ENCODE peak calls at places on chromosomes 3 and 15, in four cellular contexts. X is IMR-90, O is K562, G is keratinocyte. J is an unnamed sample.
A peak's percentile ranks its signal among the peaks of the same experiment; 100 is the strongest.

GRCh38 chr3:14322667-14323295 is 79.6 kb upstream of the SLC6A6 start:
- DNase-seq in X (no peak), O (no peak), G (no peak), J (no peak)

GRCh38 chr15:53539878-53540277 is 219.6 kb downstream of the WDR72 start:
- DNase-seq in X (no peak), O (no peak), G (no peak), J (no peak)

GRCh38 chr15:35061171-35062163 is 23.6 kb downstream of the NANOGP8 start:
- DNase-seq in X (no peak), O (no peak), G (no peak), J (no peak)

GRCh38 chr15:41487376-41487775 is 6.3 kb upstream of the ITPKA start:
- DNase-seq in X (no peak), O (no peak), G (no peak), J (no peak)

GRCh38 chr3:32435911-32436815 is 44.5 kb downstream of the CMTM7 start:
- DNase-seq in X (no peak), O (no peak), G (no peak), J (no peak)

GRCh38 chr15:39153718-39154117 is 427.2 kb upstream of the THBS1 start:
- DNase-seq in X (peak; percentile 15), O (no peak), G (no peak), J (no peak)

GRCh38 chr3:65342084-65342683 is 654.4 kb upstream of the ADAMTS9 start:
- DNase-seq in X (peak; percentile 55), O (peak; percentile 62), G (no peak), J (peak; percentile 60)

GRCh38 chr15:36484038-36484778 is 95.2 kb upstream of the CDIN1 start:
- DNase-seq in X (peak; percentile 87), O (no peak), G (no peak), J (no peak)

GRCh38 chr3:107198522-107199271 is 178.5 kb upstream of the CCDC54 start:
- DNase-seq in X (peak; percentile 50), O (no peak), G (no peak), J (peak; percentile 22)

GRCh38 chr3:141421639-141422319 is 53.5 kb downstream of the ZBTB38 start:
- DNase-seq in X (peak; percentile 97), O (no peak), G (no peak), J (no peak)

GRCh38 chr3:77686560-77686959 is 646.7 kb downstream of the ROBO2 start:
- DNase-seq in X (no peak), O (no peak), G (no peak), J (no peak)

GRCh38 chr3:13850161-13850945 is 29.5 kb downstream of the WNT7A start:
- DNase-seq in X (no peak), O (no peak), G (peak; percentile 99), J (no peak)

GRCh38 chr15:85411992-85412538 is 31.7 kb downstream of the AKAP13 start:
- DNase-seq in X (peak; percentile 75), O (no peak), G (no peak), J (no peak)

GRCh38 chr15:73338606-73339388 is 30.0 kb downstream of the HCN4 start:
- DNase-seq in X (no peak), O (no peak), G (no peak), J (no peak)
- H3K9me1 ChIP-seq in X (no peaks in the 10 kb centered on the region), O (no peaks in the 10 kb centered on the region), G (no peaks in the 10 kb centered on the region), J (no peaks in the 10 kb centered on the region)

GRCh38 chr15:99658000-99658399 is 75.2 kb downstream of the LYSMD4 start:
- DNase-seq in X (no peak), O (no peak), G (no peak), J (peak; percentile 7)
- H3K9me1 ChIP-seq in X (no peaks in the 10 kb centered on the region), O (no peaks in the 10 kb centered on the region), G (no peaks in the 10 kb centered on the region), J (no peaks in the 10 kb centered on the region)

DNA sequence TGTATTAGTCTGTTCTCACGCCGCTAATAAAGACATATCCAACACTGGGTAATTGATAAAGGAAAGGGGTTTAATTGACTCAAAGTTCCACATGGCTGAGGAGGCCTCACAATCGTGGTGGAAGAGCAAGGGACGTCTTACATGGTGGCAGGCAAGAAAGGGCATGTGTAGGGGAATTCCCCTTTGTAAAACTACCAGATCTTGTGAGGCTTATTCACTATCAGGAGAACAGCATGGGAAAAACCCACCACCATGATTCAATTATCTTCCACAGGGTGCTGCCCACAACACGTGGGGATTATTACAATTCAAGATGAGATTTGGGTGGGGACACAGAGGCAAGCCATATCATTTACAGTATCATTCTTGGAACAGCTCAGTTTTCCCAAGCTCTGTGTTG is 268.0 kb downstream of the SUCLG2 start:
- DNase-seq in X (peak; percentile 11), O (no peak), G (no peak), J (no peak)
- H3K9me1 ChIP-seq in X (no peaks in the 10 kb centered on the region), O (no peaks in the 10 kb centered on the region), G (no peaks in the 10 kb centered on the region), J (no peaks in the 10 kb centered on the region)

DNA sequence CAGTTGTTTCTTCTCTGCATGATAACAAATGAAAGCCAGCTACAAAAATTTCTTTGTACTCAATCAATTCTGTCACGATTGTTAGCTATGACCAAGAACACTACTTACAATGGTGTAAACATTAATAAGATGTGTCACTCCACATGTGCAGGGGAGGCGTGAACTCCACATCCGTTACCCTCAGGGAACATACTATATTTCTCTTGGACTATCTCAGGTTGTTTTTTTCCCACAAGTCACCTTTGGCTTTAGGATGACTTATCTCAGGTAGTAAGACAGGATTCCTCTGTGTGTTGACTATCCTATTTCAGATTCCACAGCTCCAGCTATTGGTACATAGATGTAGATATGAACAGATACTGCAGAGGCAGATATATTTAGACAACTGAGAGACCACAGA is 423.3 kb upstream of the GRM7 start:
- DNase-seq in X (no peak), O (no peak), G (no peak), J (no peak)
- H3K9me1 ChIP-seq in X (no peaks in the 10 kb centered on the region), O (no peaks in the 10 kb centered on the region), G (no peaks in the 10 kb centered on the region), J (no peaks in the 10 kb centered on the region)

DNA sequence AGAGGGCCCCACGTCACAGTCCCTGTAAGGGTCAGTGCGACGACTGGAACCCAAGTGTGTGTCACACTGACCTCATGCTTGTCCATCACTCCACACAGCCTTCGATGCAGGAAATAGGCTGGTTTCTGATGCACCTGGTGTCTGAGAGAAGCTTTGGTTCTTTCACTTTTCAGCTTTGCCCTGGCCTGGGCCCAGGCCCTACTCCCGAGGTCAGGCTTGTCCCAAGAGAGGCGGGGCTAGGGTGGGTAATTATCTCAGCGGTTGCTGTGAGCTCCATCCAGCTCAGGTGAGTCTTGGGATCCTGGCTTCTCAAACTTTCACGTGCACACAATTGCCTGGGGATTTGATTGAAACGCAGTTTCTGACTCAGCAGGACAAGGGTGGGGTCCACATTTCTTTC is 19.6 kb upstream of the CHRNB4 start:
- DNase-seq in X (no peak), O (no peak), G (no peak), J (no peak)
- H3K9me1 ChIP-seq in X (no peaks in the 10 kb centered on the region), O (no peaks in the 10 kb centered on the region), G (no peaks in the 10 kb centered on the region), J (no peaks in the 10 kb centered on the region)

DNA sequence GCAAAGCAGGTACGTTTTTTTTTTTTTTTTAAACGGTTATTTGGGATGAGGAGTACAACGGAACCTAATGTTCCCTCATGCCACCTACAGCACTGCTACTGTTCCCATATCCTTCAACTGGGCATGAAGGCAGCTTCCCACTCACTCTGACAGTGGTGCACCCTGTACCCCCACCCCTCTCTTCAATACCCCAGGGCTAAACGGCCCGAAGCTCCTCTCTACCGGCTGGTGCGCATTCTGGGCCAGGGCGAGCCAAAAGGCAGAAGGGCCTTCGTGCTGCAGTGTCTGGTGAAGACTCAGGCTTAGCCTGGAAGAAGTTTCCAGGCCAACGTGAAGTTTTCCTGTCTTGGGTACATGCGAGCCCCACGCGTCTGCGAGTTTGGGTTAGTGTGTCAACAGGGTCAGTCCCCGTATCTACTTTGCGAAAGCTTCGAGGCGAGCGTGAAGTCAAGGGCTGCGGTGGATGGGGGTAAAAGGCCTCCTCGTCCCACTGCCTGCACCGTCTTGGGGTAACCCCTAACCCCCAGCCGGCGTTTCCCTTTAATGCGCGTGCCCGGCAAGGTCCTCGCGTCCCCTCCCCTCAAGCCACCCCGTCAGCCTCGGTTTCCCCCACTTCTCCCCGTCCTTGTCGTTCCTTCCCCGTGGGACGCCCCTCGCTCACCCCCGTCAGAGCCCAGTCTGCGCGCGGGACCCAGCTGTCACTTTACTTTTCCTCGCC is 765 bp upstream of the UBE2E2 start:
- DNase-seq in X (peak; percentile 5), O (no peak), G (no peak), J (peak; percentile 46)
- H3K9me1 ChIP-seq in X (peaks cover 3% of the 10 kb centered on the region), O (no peaks in the 10 kb centered on the region), G (no peaks in the 10 kb centered on the region), J (no peaks in the 10 kb centered on the region)